ENCODE peak calls at places on chromosomes 11 and 22, in five cellular contexts. One of them, this sample, is unnamed.
A peak's percentile ranks its signal among the peaks of the same experiment; 100 is the strongest.

GRCh38 chr11:7513210-7514098 is at the start of gene PPFIBP2:
- DNase-seq in fibroblast of lung: peak; percentile 45
- DNase-seq in PC-3: peak; percentile 64
- DNase-seq in mammary epithelial cell: peak; percentile 64
- DNase-seq in GM23248: peak; percentile 87
- DNase-seq in this sample: no peak

GRCh38 chr11:94851864-94852581 is 83.9 kb downstream of the AMOTL1 start:
- DNase-seq in fibroblast of lung: no peak
- DNase-seq in PC-3: peak; percentile 48
- DNase-seq in mammary epithelial cell: peak; percentile 94
- DNase-seq in GM23248: no peak
- DNase-seq in this sample: peak; percentile 88

GRCh38 chr11:117039897-117040296 is 58.3 kb downstream of the SIK3 start:
- DNase-seq in fibroblast of lung: peak; percentile 45
- DNase-seq in PC-3: peak; percentile 76
- DNase-seq in mammary epithelial cell: peak; percentile 83
- DNase-seq in GM23248: peak; percentile 25
- DNase-seq in this sample: no peak

GRCh38 chr22:49259870-49260615 is 567.6 kb downstream of the BRD1 start:
- DNase-seq in fibroblast of lung: no peak
- DNase-seq in PC-3: no peak
- DNase-seq in mammary epithelial cell: no peak
- DNase-seq in GM23248: no peak
- DNase-seq in this sample: no peak

GRCh38 chr11:1049071-1049405 is 12.5 kb upstream of the MUC6 start:
- DNase-seq in fibroblast of lung: no peak
- DNase-seq in PC-3: no peak
- DNase-seq in mammary epithelial cell: no peak
- DNase-seq in GM23248: no peak
- DNase-seq in this sample: no peak

GRCh38 chr22:41772645-41773044 is 27.8 kb upstream of the CCDC134 start:
- DNase-seq in fibroblast of lung: no peak
- DNase-seq in PC-3: peak; percentile 39
- DNase-seq in mammary epithelial cell: peak; percentile 52
- DNase-seq in GM23248: peak; percentile 35
- DNase-seq in this sample: no peak

GRCh38 chr11:107017104-107017432 is 1.2 kb downstream of the GUCY1A2 start:
- DNase-seq in fibroblast of lung: no peak
- DNase-seq in PC-3: no peak
- DNase-seq in mammary epithelial cell: no peak
- DNase-seq in GM23248: no peak
- DNase-seq in this sample: no peak

GRCh38 chr11:32852142-32852541 is 22.4 kb downstream of the PRRG4 start:
- DNase-seq in fibroblast of lung: peak; percentile 72
- DNase-seq in PC-3: peak; percentile 23
- DNase-seq in mammary epithelial cell: peak; percentile 83
- DNase-seq in GM23248: peak; percentile 75
- DNase-seq in this sample: peak; percentile 46

GRCh38 chr11:86949995-86950993 is 4.9 kb downstream of the FZD4 start:
- DNase-seq in fibroblast of lung: no peak
- DNase-seq in PC-3: peak; percentile 24
- DNase-seq in mammary epithelial cell: no peak
- DNase-seq in GM23248: peak; percentile 66
- DNase-seq in this sample: no peak

GRCh38 chr11:86952221-86952875 is 2.8 kb downstream of the FZD4 start:
- DNase-seq in fibroblast of lung: peak; percentile 57
- DNase-seq in PC-3: no peak
- DNase-seq in mammary epithelial cell: no peak
- DNase-seq in GM23248: no peak
- DNase-seq in this sample: no peak

GRCh38 chr11:86954288-86955110 is 696 bp downstream of the FZD4 start:
- DNase-seq in fibroblast of lung: no peak
- DNase-seq in PC-3: no peak
- DNase-seq in mammary epithelial cell: peak; percentile 6
- DNase-seq in GM23248: peak; percentile 59
- DNase-seq in this sample: no peak

GRCh38 chr11:86952933-86953637 is 2.1 kb downstream of the FZD4 start:
- DNase-seq in fibroblast of lung: peak; percentile 36
- DNase-seq in PC-3: no peak
- DNase-seq in mammary epithelial cell: no peak
- DNase-seq in GM23248: peak; percentile 66
- DNase-seq in this sample: no peak

DNA sequence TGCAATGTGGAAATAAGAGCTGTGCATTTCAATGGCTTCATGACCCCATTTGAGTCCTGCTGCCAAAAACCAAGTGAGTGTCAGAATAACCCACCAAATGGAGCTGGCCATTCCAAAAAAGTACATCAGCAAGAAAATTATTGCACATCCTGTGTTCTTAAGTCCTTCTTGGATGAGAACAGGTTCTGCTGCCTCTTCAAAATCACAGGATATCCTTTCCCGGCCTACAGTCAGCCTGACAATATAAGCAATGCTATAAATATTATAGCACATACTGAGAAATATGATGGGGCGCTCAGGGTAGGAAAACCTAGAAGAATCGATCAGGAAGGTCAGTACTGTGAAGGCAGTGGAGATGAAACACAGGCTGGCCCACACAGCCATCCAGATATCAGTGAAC is 3.5 kb downstream of the FZD4 start:
- DNase-seq in fibroblast of lung: no peak
- DNase-seq in PC-3: no peak
- DNase-seq in mammary epithelial cell: no peak
- DNase-seq in GM23248: no peak
- DNase-seq in this sample: no peak
- H3K4me1 ChIP-seq in fibroblast of lung: peaks cover 10% of the 10 kb centered on the region
- H3K4me1 ChIP-seq in PC-3: peaks cover 45% of the 10 kb centered on the region
- H3K4me1 ChIP-seq in mammary epithelial cell: peaks cover 9% of the 10 kb centered on the region
- H3K4me1 ChIP-seq in GM23248: peaks cover 56% of the 10 kb centered on the region
- H3K4me1 ChIP-seq in this sample: no peaks in the 10 kb centered on the region

GRCh38 chr22:50271519-50271970 is 1.4 kb upstream of the MAPK11 start:
- DNase-seq in fibroblast of lung: peak; percentile 63
- DNase-seq in PC-3: peak; percentile 56
- DNase-seq in mammary epithelial cell: peak; percentile 56
- DNase-seq in GM23248: peak; percentile 77
- DNase-seq in this sample: no peak
- TF ChIP-seq EZH2 in fibroblast of lung: no peak
- TF ChIP-seq EZH2 in PC-3: no peak
- TF ChIP-seq EZH2 in mammary epithelial cell: no peak
- TF ChIP-seq EZH2 in GM23248: no peak
- TF ChIP-seq EZH2 in this sample: no peak

DNA sequence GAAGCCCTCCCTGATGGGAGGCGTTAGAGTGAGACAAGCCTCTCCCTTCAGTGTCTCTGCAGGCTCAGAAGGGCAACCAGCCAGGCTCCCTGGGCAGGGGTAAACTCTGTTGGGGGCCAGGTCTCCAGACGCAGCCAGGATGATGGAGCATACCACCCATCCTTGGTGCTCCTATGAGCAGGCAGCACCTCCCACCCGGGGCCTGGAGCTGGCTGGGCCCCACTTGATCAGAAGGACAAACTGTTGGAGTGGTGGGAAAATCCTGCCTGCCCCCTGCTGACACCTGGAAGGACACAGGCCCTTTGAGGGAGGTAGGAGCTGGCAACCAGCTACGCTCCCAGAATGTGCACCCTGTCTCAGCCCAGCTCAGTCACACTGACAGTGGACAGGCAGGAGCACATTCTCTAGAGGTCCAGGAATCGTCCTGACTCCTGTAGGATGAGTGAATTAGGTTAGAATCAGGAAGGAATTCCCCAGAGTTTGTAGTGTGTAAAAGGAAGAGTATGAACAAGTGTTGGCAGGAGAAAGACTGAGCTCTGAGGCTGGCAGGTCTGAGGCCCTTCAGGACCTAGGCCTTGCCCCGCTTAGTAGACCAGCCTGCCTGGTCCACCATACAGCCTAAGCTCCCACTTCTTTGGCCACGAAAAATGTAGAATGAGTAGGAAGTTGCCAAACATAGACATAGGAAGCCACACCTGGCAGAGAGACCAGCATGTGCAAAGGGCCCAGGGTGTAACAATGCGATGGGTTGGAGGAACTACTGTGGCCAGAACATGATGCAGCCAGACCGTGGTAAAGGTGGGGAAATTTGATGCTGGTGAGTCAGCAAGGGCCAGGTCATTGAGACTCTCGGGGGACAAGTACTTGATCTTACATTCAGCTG is 19.1 kb downstream of the ARHGEF17 start:
- DNase-seq in fibroblast of lung: peak; percentile 81
- DNase-seq in PC-3: peak; percentile 71
- DNase-seq in mammary epithelial cell: peak; percentile 71
- DNase-seq in GM23248: peak; percentile 59
- DNase-seq in this sample: no peak
- H3K4me1 ChIP-seq in fibroblast of lung: peaks cover 83% of the 10 kb centered on the region
- H3K4me1 ChIP-seq in PC-3: peaks cover 10% of the 10 kb centered on the region
- H3K4me1 ChIP-seq in mammary epithelial cell: peaks cover 27% of the 10 kb centered on the region
- H3K4me1 ChIP-seq in GM23248: peaks cover 69% of the 10 kb centered on the region
- H3K4me1 ChIP-seq in this sample: peaks cover 6% of the 10 kb centered on the region

GRCh38 chr11:111514216-111515031 is at the start of gene HOATZ:
- DNase-seq in fibroblast of lung: peak; percentile 30
- DNase-seq in PC-3: no peak
- DNase-seq in mammary epithelial cell: no peak
- DNase-seq in GM23248: no peak
- DNase-seq in this sample: no peak

GRCh38 chr11:111515591-111515990 is 1.0 kb downstream of the HOATZ start:
- DNase-seq in fibroblast of lung: no peak
- DNase-seq in PC-3: no peak
- DNase-seq in mammary epithelial cell: no peak
- DNase-seq in GM23248: no peak
- DNase-seq in this sample: no peak

GRCh38 chr11:111513240-111513605 is 1.0 kb upstream of the BTG4 start:
- DNase-seq in fibroblast of lung: no peak
- DNase-seq in PC-3: no peak
- DNase-seq in mammary epithelial cell: peak; percentile 90
- DNase-seq in GM23248: no peak
- DNase-seq in this sample: peak; percentile 77

GRCh38 chr11:111510311-111510710 is 1.9 kb downstream of the BTG4 start:
- DNase-seq in fibroblast of lung: peak; percentile 38
- DNase-seq in PC-3: no peak
- DNase-seq in mammary epithelial cell: peak; percentile 95
- DNase-seq in GM23248: no peak
- DNase-seq in this sample: peak; percentile 48

GRCh38 chr11:111512296-111513239 is at the start of gene BTG4:
- DNase-seq in fibroblast of lung: peak; percentile 36
- DNase-seq in PC-3: no peak
- DNase-seq in mammary epithelial cell: no peak
- DNase-seq in GM23248: peak; percentile 78
- DNase-seq in this sample: no peak
- TF ChIP-seq EZH2 in fibroblast of lung: no peak
- TF ChIP-seq EZH2 in PC-3: no peak
- TF ChIP-seq EZH2 in mammary epithelial cell: no peak
- TF ChIP-seq EZH2 in GM23248: no peak
- TF ChIP-seq EZH2 in this sample: no peak

DNA sequence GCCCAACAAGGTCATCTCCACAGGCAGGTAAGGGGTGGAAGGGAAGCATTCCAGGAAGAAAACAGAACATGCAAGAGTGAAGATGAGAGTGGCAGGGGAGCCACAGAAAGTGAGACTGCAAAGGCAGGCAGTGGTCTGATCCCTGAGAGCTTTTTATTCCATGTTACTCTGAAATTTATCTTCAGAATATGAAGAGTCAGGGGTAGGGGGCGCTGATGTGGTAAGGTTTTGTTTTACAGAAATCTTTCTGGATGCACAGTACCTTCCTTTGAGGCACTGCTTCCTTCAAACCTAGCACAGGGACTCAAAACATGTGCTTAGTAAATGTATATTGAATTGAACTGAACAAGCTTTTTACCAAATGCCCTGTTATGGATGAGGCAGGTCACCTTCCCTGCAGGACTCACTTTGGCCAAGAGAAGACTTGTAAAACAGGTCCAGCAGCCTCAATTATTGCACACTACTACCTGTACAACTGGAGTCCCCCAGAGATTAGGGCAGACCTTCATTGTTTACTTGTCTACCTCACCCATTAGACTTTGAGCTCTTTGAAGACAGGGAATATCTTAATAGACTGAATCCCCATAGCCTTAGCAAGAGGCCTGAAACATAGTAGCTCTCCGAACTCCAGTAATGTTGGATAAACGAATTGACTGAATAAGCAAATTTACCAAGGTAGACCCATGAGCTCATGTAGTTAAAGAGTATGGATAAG is 2.2 kb downstream of the PAK1 start:
- DNase-seq in fibroblast of lung: no peak
- DNase-seq in PC-3: peak; percentile 88
- DNase-seq in mammary epithelial cell: peak; percentile 42
- DNase-seq in GM23248: no peak
- DNase-seq in this sample: no peak
- H3K4me1 ChIP-seq in fibroblast of lung: no peaks in the 10 kb centered on the region
- H3K4me1 ChIP-seq in PC-3: peaks cover 34% of the 10 kb centered on the region
- H3K4me1 ChIP-seq in mammary epithelial cell: peaks cover 20% of the 10 kb centered on the region
- H3K4me1 ChIP-seq in GM23248: no peaks in the 10 kb centered on the region
- H3K4me1 ChIP-seq in this sample: peaks cover 12% of the 10 kb centered on the region

GRCh38 chr11:44319170-44319551 is 9.2 kb upstream of the ALX4 start:
- DNase-seq in fibroblast of lung: no peak
- DNase-seq in PC-3: no peak
- DNase-seq in mammary epithelial cell: no peak
- DNase-seq in GM23248: no peak
- DNase-seq in this sample: no peak
- TF ChIP-seq EZH2 in fibroblast of lung: peak; percentile 60
- TF ChIP-seq EZH2 in PC-3: no peak
- TF ChIP-seq EZH2 in mammary epithelial cell: peak; percentile 63
- TF ChIP-seq EZH2 in GM23248: no peak
- TF ChIP-seq EZH2 in this sample: peak; percentile 71

DNA sequence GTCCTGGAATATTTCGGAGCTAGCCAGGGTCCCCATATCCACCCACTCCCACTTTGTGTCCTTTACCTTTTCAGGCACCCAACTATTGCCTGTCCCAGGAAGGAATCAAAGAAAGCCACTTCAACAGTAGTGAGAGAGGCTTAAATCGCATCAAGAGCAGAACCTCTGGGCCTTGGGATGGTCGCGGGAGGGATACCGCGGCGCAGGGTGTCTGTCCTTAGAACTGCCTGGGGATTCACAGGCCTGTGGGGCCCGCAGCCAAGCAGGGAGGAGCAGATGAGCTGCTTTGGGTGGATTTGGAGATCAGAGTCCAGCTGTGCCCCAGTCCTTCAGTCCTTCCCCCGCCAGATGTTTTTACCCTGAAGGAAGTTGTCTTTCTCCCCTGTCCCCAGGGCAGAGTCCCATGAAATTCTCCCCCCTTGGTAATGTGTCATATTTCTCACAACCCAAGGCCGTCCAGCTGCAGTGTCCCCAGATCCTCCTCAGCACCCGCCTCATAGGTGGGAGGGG is 13.5 kb downstream of the SLCO2B1 start:
- DNase-seq in fibroblast of lung: no peak
- DNase-seq in PC-3: no peak
- DNase-seq in mammary epithelial cell: no peak
- DNase-seq in GM23248: no peak
- DNase-seq in this sample: no peak
- H3K4me1 ChIP-seq in fibroblast of lung: no peaks in the 10 kb centered on the region
- H3K4me1 ChIP-seq in PC-3: no peaks in the 10 kb centered on the region
- H3K4me1 ChIP-seq in mammary epithelial cell: no peaks in the 10 kb centered on the region
- H3K4me1 ChIP-seq in GM23248: no peaks in the 10 kb centered on the region
- H3K4me1 ChIP-seq in this sample: no peaks in the 10 kb centered on the region

This sample was measured in keratinocyte.